ENCODE peak calls at places on chromosomes 1 and 21, in eight cellular contexts. Y is GM12865, S is cardiac muscle cell, T is A549, I is ovary, H is AG10803, F is psoas muscle, P is lung. J is an unnamed sample.

GRCh38 chr1:31855038-31855845 is 39.4 kb upstream of the SPOCD1 start:
- DNase-seq in Y (no peak), S (no peak), T (no peak), I (no peak), H (peak), F (no peak), P (no peak), J (peak)

GRCh38 chr1:183942933-183943693 is 94.4 kb downstream of the COLGALT2 start:
- DNase-seq in Y (peak), S (peak), T (no peak), I (no peak), H (peak), F (no peak), P (no peak), J (peak)

GRCh38 chr1:232033285-232033684 is 406.7 kb downstream of the DISC1 start:
- DNase-seq in Y (no peak), S (no peak), T (no peak), I (no peak), H (no peak), F (no peak), P (no peak), J (no peak)

GRCh38 chr1:239025997-239026694 is 360.2 kb upstream of the CHRM3 start:
- DNase-seq in Y (no peak), S (no peak), T (no peak), I (no peak), H (no peak), F (no peak), P (no peak), J (no peak)

GRCh38 chr1:87056974-87057373 is 142.5 kb downstream of the HS2ST1 start:
- DNase-seq in Y (no peak), S (no peak), T (no peak), I (no peak), H (no peak), F (no peak), P (no peak), J (no peak)

GRCh38 chr1:35539073-35539823 is 18.0 kb downstream of the KIAA0319L start:
- DNase-seq in Y (peak), S (no peak), T (no peak), I (no peak), H (peak), F (no peak), P (no peak), J (peak)

GRCh38 chr1:84250668-84251067 is 50.8 kb upstream of the SAMD13 start:
- DNase-seq in Y (no peak), S (no peak), T (no peak), I (no peak), H (no peak), F (no peak), P (no peak), J (no peak)

GRCh38 chr1:47351305-47351704 is 17.7 kb downstream of the CMPK1 start:
- DNase-seq in Y (peak), S (no peak), T (no peak), I (no peak), H (no peak), F (no peak), P (no peak), J (peak)

GRCh38 chr1:79877086-79877485 is 870.6 kb upstream of the ADGRL4 start:
- DNase-seq in Y (no peak), S (no peak), T (no peak), I (no peak), H (no peak), F (no peak), P (no peak), J (no peak)

GRCh38 chr1:147273409-147274307 is 31.2 kb downstream of the CHD1L start:
- DNase-seq in Y (peak), S (peak), T (peak), I (no peak), H (peak), F (no peak), P (no peak), J (peak)

GRCh38 chr1:181061891-181062777 is 26.4 kb upstream of the IER5 start:
- DNase-seq in Y (peak), S (no peak), T (no peak), I (no peak), H (peak), F (peak), P (no peak), J (no peak)

GRCh38 chr1:193115629-193116227 is 6.1 kb upstream of the CDC73 start:
- DNase-seq in Y (no peak), S (peak), T (peak), I (no peak), H (peak), F (no peak), P (no peak), J (peak)

GRCh38 chr21:23014021-23014420 is 2015.8 kb downstream of the NCAM2 start:
- DNase-seq in Y (no peak), S (no peak), T (no peak), I (no peak), H (no peak), F (no peak), P (no peak), J (no peak)

GRCh38 chr1:63907051-63907450 is 133.2 kb downstream of the ROR1 start:
- DNase-seq in Y (no peak), S (no peak), T (no peak), I (no peak), H (no peak), F (no peak), P (no peak), J (no peak)

GRCh38 chr1:63126104-63126503 is 196.3 kb upstream of the FOXD3 start:
- DNase-seq in Y (no peak), S (peak), T (no peak), I (no peak), H (no peak), F (no peak), P (peak), J (no peak)

GRCh38 chr21:42847726-42848125 is 31.6 kb downstream of the WDR4 start:
- DNase-seq in Y (no peak), S (no peak), T (no peak), I (peak), H (no peak), F (no peak), P (no peak), J (no peak)

GRCh38 chr21:31514598-31514997 is 144.9 kb upstream of the SOD1 start:
- DNase-seq in Y (no peak), S (peak), T (no peak), I (no peak), H (no peak), F (no peak), P (no peak), J (no peak)
- TF ChIP-seq CTCF in Y (no peak), S (peak), T (no peak), I (no peak), H (no peak), F (no peak), P (no peak), J (no peak)

GRCh38 chr1:89721351-89721750 is 88.4 kb downstream of the LRRC8C start:
- DNase-seq in Y (peak), S (no peak), T (no peak), I (no peak), H (peak), F (no peak), P (no peak), J (peak)
- H3K4me3 ChIP-seq in Y (no peak), S (no peak), T (no peak), I (no peak), H (no peak), F (no peak), P (no peak), J (no peak)

GRCh38 chr1:42479621-42480020 is 16.5 kb downstream of the CCDC30 start:
- DNase-seq in Y (peak), S (no peak), T (peak), I (no peak), H (peak), F (no peak), P (no peak), J (peak)
- TF ChIP-seq CTCF in Y (peak), S (peak), T (no peak), I (no peak), H (no peak), F (no peak), P (no peak), J (peak)

GRCh38 chr1:89566761-89567174 is 42.1 kb downstream of the LRRC8B start:
- DNase-seq in Y (no peak), S (peak), T (no peak), I (peak), H (no peak), F (peak), P (no peak), J (peak)

GRCh38 chr1:89563957-89564604 is 39.5 kb downstream of the LRRC8B start:
- DNase-seq in Y (no peak), S (no peak), T (no peak), I (no peak), H (peak), F (no peak), P (no peak), J (no peak)

GRCh38 chr1:89567797-89568196 is 43.2 kb downstream of the LRRC8B start:
- DNase-seq in Y (no peak), S (no peak), T (no peak), I (no peak), H (no peak), F (no peak), P (no peak), J (no peak)

DNA sequence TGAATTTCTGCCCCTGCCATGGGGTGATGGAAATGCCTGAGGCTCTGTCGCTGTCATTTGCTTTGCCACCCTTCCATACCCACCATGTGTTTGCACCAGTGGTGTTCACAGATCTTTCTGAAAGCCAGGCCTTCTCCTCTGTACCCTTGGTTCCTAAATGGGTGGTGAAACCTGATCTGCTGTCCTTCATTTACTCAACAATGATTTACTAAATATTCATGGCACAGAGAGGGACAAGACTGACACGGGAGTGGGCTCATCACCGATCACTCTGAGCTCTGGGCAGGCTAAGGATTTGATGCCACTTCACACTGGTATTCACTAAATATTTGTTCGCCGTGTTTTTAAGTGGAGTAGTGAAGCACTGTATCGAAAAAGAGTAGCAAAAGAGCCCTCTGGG is 40.9 kb downstream of the LRRC8B start:
- DNase-seq in Y (no peak), S (no peak), T (no peak), I (no peak), H (no peak), F (no peak), P (no peak), J (no peak)
- H3K4me3 ChIP-seq in Y (no peak), S (no peak), T (no peak), I (no peak), H (no peak), F (no peak), P (no peak), J (no peak)

DNA sequence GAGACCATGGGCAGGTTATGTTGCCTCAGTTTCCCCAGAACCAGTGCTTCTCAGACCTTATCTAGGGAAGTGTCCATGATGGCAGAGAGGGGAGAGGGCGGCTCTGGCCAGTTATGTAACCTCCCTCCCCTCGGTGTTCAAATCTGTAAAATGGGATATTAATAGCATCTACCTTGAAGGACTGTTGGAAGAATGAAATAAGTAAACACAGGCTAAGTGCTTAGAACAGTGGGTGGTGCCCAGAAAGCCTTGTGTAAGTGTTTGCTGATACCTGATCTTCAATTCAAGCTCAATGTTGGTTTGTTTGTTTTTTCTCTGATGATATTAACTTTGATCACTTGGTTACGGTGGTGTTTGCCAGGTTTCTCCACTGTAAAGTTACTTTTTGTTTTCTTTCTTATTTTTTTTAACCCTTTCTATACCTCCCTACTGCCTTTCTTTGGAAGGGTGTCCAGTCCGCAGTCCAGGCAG is 34.9 kb downstream of the EPHA2 start:
- DNase-seq in Y (no peak), S (no peak), T (no peak), I (no peak), H (no peak), F (no peak), P (no peak), J (no peak)
- TF ChIP-seq CTCF in Y (no peak), S (no peak), T (no peak), I (no peak), H (no peak), F (no peak), P (no peak), J (no peak)

DNA sequence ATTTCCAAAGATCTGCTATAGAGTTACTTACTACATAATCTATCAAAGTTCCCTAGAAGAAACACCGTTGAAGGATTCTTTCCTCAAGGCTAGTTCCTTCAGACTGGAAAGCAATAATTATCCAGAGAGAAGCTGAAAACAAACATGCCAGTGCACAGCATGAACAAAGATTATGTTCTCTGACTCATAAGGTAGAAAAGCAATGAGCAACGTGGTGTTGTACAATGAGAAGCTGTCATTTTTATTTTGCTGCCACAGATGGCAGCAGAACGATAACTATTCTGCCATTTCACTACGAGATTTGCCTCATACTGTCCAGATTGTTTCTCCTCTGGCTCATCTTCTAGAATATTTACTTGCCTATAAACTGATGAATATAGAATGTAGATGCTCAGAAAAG is 10.7 kb downstream of the EXTL2 start:
- DNase-seq in Y (no peak), S (no peak), T (peak), I (no peak), H (peak), F (no peak), P (no peak), J (peak)
- H3K4me3 ChIP-seq in Y (no peak), S (no peak), T (no peak), I (no peak), H (no peak), F (no peak), P (no peak), J (no peak)

GRCh38 chr1:244653439-244654283 is 735 bp downstream of the DESI2 start:
- DNase-seq in Y (no peak), S (peak), T (peak), I (peak), H (peak), F (no peak), P (no peak), J (peak)
- TF ChIP-seq CTCF in Y (no peak), S (no peak), T (no peak), I (no peak), H (no peak), F (no peak), P (no peak), J (no peak)

DNA sequence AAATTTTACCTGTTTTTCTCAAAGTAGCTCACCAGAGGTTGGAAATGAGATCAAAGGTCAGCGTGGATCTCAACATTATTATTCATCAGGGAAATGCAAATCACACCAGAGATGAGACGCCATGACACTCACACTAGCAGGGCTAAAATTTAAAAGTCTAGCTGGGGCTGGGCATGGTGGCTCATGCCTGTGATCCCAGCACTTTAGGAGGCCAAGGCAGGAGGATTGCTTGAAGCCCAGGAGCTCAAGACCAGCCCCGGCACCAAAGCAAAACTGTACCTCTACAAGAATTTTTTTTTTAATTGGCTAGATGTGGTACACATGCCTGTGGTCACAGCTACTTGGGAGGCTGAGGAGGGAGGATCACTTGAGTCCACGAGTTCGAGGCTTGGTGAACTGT is 41.4 kb upstream of the PCBP3 start:
- DNase-seq in Y (no peak), S (no peak), T (no peak), I (no peak), H (no peak), F (no peak), P (no peak), J (no peak)
- H3K4me3 ChIP-seq in Y (no peak), S (no peak), T (no peak), I (no peak), H (no peak), F (no peak), P (no peak), J (no peak)